ENCODE peak calls at places on chromosomes 5 and 9, in eight cellular contexts. S is psoas muscle; A is tibial nerve; J is ovary; N is transverse colon; L is CD8-positive, alpha-beta T cell; R is PC-3; K is heart left ventricle. M is an unnamed sample. For H3K4me1, the result is how much of the 10 kb centered on the place peaks cover.

GRCh38 chr5:18772475-18772874 is 1138.2 kb downstream of the TAF11L14 start:
- DNase-seq in S (no peak), A (no peak), J (no peak), N (no peak), L (no peak), R (peak), K (no peak), M (no peak)

GRCh38 chr9:131995382-131995781 is 84.3 kb downstream of the MED27 start:
- DNase-seq in S (no peak), A (no peak), J (no peak), N (no peak), L (no peak), R (peak), K (no peak), M (no peak)

GRCh38 chr5:72847439-72847838 is 31.0 kb downstream of the TNPO1 start:
- DNase-seq in S (no peak), A (no peak), J (no peak), N (no peak), L (no peak), R (no peak), K (no peak), M (no peak)

GRCh38 chr9:135329571-135330306 is 149.8 kb upstream of the PPP1R26 start:
- DNase-seq in S (peak), A (no peak), J (no peak), N (no peak), L (no peak), R (no peak), K (no peak), M (no peak)

GRCh38 chr9:14170973-14171596 is 142.9 kb downstream of the NFIB start:
- DNase-seq in S (no peak), A (no peak), J (no peak), N (no peak), L (no peak), R (peak), K (no peak), M (no peak)

GRCh38 chr5:108380531-108381021 is 1.3 kb downstream of the FBXL17 start:
- DNase-seq in S (peak), A (peak), J (peak), N (peak), L (no peak), R (peak), K (peak), M (no peak)

GRCh38 chr5:157828949-157829639 is 29.9 kb downstream of the CLINT1 start:
- DNase-seq in S (no peak), A (no peak), J (no peak), N (no peak), L (no peak), R (peak), K (no peak), M (no peak)

GRCh38 chr9:136245194-136246150 is at the start of gene QSOX2:
- DNase-seq in S (peak), A (peak), J (peak), N (peak), L (peak), R (peak), K (peak), M (peak)

GRCh38 chr9:102479191-102479590 is 515.9 kb upstream of the CYLC2 start:
- DNase-seq in S (no peak), A (no peak), J (no peak), N (no peak), L (no peak), R (peak), K (no peak), M (no peak)

GRCh38 chr5:170178814-170179213 is 54.0 kb upstream of the C5orf58 start:
- DNase-seq in S (no peak), A (no peak), J (no peak), N (no peak), L (no peak), R (no peak), K (no peak), M (no peak)

GRCh38 chr5:153523831-153524230 is 33.4 kb downstream of the GRIA1 start:
- DNase-seq in S (no peak), A (peak), J (no peak), N (no peak), L (no peak), R (no peak), K (peak), M (peak)

GRCh38 chr5:114305402-114306207 is 56.3 kb upstream of the KCNN2 start:
- DNase-seq in S (no peak), A (no peak), J (no peak), N (no peak), L (no peak), R (peak), K (no peak), M (no peak)

GRCh38 chr5:168892618-168893017 is 313.4 kb upstream of the PANK3 start:
- DNase-seq in S (no peak), A (no peak), J (no peak), N (no peak), L (no peak), R (no peak), K (no peak), M (no peak)

GRCh38 chr5:179345429-179346321 is at the start of gene ADAMTS2:
- DNase-seq in S (peak), A (no peak), J (peak), N (peak), L (no peak), R (no peak), K (peak), M (no peak)

GRCh38 chr5:55636711-55637110 is 75.4 kb downstream of the SLC38A9 start:
- DNase-seq in S (no peak), A (peak), J (no peak), N (peak), L (no peak), R (peak), K (no peak), M (no peak)

GRCh38 chr5:12023614-12024241 is 119.5 kb upstream of the CTNND2 start:
- DNase-seq in S (no peak), A (peak), J (no peak), N (no peak), L (no peak), R (peak), K (no peak), M (no peak)

GRCh38 chr5:145660897-145661650 is 174.1 kb downstream of the PRELID2 start:
- DNase-seq in S (no peak), A (no peak), J (no peak), N (no peak), L (no peak), R (no peak), K (no peak), M (no peak)

GRCh38 chr5:150000990-150001659 is 586 bp downstream of the HMGXB3 start:
- DNase-seq in S (peak), A (no peak), J (no peak), N (peak), L (no peak), R (peak), K (peak), M (no peak)

GRCh38 chr5:93831449-93831848 is 90.0 kb upstream of the POU5F2 start:
- DNase-seq in S (no peak), A (no peak), J (no peak), N (no peak), L (no peak), R (peak), K (no peak), M (no peak)

GRCh38 chr5:149493316-149493715 is 57.9 kb downstream of the CSNK1A1 start:
- DNase-seq in S (no peak), A (no peak), J (no peak), N (no peak), L (no peak), R (peak), K (no peak), M (no peak)

DNA sequence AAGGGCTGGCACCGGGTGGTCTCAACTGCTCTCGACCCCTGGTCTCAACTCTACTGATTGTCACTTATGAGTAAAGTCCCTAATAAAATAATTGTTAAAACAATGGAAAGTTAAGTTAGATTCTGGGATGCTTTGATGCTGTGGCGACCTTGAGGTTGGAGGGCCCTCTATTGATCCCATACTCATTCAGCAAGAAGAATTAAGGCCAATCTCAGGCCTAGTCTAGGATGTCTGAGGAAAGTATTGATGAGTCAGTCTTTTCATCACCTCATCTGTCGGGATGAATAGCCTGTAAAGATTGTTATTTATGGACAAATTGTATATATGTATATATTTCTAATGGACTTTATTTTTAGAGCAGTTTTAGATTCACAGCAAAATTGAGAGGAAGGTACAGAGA is 50.8 kb downstream of the WDR36 start:
- DNase-seq in S (no peak), A (no peak), J (no peak), N (no peak), L (no peak), R (peak), K (no peak), M (no peak)
- TF ChIP-seq CTCF in S (no peak), A (no peak), J (no peak), N (no peak), L (no peak), R (peak), K (no peak), M (no peak)

DNA sequence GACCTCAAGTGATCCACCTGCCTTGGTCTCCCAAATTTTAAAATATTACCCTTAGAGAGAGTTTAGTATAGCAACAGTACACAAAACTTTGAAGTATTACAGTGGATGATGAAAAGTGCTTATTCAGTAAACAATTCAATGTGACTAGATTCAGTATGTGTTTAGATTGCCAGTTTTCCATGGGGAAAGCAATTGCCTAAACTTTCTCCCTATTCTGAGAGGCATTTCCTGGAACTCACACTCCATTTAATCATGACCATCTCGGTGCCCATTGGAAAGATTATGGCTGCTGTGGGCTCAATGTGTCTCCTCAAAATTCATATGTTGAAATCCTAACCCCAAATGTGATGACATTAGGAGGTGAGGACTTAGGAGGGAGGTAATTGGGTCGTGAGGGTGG is 38.9 kb upstream of the MYO10 start:
- DNase-seq in S (no peak), A (no peak), J (no peak), N (no peak), L (no peak), R (no peak), K (no peak), M (no peak)
- H3K27ac ChIP-seq in S (no peak), A (no peak), J (no peak), N (no peak), L (no peak), R (no peak), K (no peak), M (no peak)

DNA sequence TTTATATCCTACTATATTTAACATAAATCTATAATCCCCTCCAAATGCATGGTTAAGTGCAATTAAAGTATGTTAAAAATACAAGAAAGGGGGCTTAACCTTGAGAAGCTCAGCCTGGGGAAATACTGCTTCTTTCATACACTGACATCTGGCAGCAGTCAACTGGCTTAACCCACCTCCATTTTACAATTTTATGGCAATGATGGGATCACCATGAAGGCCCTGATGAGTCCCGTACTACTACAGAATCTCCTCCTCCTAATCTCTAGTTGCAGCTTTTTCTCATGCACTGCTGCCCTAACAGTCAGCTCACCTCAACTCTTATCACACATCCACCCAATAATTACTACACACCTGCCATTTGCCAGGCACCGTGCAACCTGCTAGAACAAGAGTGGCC is 40.9 kb downstream of the ZNF608 start:
- DNase-seq in S (no peak), A (no peak), J (no peak), N (no peak), L (no peak), R (no peak), K (no peak), M (no peak)
- H3K4me1 ChIP-seq in S (under half), A (half or more), J (under half), N (half or more), L (under half), R (under half), K (half or more), M (under half)

DNA sequence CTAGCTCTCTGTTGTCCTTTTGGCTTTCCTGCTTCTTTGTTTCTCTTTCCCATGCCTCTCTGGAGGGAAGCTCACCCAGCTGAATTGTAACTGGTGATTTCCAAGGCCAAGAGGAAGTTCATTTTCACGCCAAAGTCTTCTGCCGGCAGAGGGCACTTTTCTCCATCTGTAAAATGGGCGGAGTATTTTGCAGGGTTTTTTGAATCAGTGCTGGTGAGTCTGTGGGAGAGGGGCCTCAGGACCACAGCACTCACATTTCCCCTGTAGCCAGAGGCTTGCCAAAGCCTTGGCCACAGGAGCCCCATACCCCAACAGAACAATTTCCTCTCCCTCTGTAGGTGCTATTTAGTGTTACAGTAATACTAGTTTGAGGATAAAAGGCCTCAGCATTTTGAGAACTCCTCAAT is 42.3 kb upstream of the MATR3 start:
- DNase-seq in S (no peak), A (no peak), J (no peak), N (peak), L (no peak), R (peak), K (no peak), M (no peak)
- TF ChIP-seq CTCF in S (no peak), A (no peak), J (no peak), N (peak), L (no peak), R (peak), K (no peak), M (no peak)

GRCh38 chr5:124734574-124735168 is 11.8 kb downstream of the ZNF608 start:
- DNase-seq in S (no peak), A (no peak), J (no peak), N (no peak), L (no peak), R (no peak), K (no peak), M (no peak)
- H3K27ac ChIP-seq in S (peak), A (peak), J (no peak), N (peak), L (no peak), R (no peak), K (no peak), M (no peak)